ENCODE peak calls at places on chromosomes 2 and 18, in four cellular contexts. I, J, Q and S are unnamed samples.

GRCh38 chr18:37160038-37160745 is 331.3 kb downstream of the KIAA1328 start:
- DNase-seq in I (no peak), J (no peak), Q (no peak), S (peak)

GRCh38 chr2:126856403-126856802 is 42.3 kb upstream of the TEX51 start:
- DNase-seq in I (no peak), J (no peak), Q (no peak), S (no peak)

GRCh38 chr2:61016392-61017002 is 1.0 kb upstream of the PEX13 start:
- DNase-seq in I (peak), J (no peak), Q (no peak), S (no peak)

GRCh38 chr18:55189972-55190371 is 230.7 kb upstream of the CCDC68 start:
- DNase-seq in I (no peak), J (peak), Q (no peak), S (peak)

GRCh38 chr2:222024934-222025890 is 273.6 kb downstream of the PAX3 start:
- DNase-seq in I (peak), J (peak), Q (no peak), S (peak)

GRCh38 chr2:217277646-217278048 is 417.8 kb upstream of the TNP1 start:
- DNase-seq in I (no peak), J (no peak), Q (no peak), S (no peak)

GRCh38 chr2:173496746-173497145 is 142.1 kb downstream of the CDCA7 start:
- DNase-seq in I (no peak), J (no peak), Q (no peak), S (no peak)

GRCh38 chr2:65452150-65452895 is 19.9 kb upstream of the SPRED2 start:
- DNase-seq in I (no peak), J (no peak), Q (no peak), S (no peak)

GRCh38 chr18:48031011-48031480 is 100.6 kb upstream of the SMAD2 start:
- DNase-seq in I (peak), J (peak), Q (peak), S (peak)

GRCh38 chr2:105490204-105490603 is 91.4 kb upstream of the FHL2 start:
- DNase-seq in I (no peak), J (no peak), Q (no peak), S (no peak)

GRCh38 chr2:99285521-99285920 is 15.5 kb downstream of the LYG1 start:
- DNase-seq in I (no peak), J (no peak), Q (no peak), S (no peak)

DNA sequence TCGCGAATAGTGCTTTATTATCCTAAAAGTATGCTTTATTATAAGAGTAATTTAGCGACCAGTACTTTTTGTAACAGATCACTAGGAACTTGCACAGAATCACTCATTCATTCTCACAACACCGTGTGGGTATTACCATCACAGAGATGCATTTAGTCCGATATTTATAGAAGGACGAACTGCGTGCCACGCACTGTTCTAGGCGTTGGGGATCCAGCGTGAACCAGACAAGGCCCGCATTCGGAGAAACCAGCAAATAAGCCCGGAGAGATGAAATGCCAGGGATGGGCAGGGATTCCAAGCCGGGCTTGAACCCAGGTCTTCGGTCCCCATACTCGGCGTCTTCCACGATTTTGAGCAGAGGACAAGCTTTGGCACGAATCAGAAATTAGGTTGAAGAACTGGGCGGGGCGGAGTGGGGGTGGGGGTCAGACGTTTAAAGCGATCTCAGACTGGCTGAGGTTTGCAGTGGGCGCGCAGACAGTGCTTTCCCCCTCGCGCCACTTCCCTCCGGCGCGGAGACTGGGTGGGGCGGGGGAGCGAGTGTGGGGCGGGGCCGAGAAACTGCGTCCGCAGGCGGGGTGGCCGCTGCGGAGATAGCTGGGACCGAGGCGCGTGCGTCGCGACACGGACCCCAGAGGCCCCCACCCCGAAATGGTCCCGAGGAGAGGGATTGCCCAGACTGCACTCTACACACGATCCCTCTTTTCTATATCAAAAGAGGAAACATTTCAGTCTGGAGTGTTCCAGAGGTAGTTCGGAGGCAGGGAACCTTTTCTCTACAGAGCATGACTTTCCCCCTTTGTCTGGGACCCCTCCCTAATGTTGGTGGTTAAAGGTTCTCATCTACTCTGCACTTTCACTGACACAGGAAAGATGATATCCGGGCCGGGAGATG is 1.1 kb upstream of the CXCR4 start:
- DNase-seq in I (peak), J (peak), Q (peak), S (no peak)
- H3K9ac ChIP-seq in I (no peak), J (peak), Q (peak), S (peak)

DNA sequence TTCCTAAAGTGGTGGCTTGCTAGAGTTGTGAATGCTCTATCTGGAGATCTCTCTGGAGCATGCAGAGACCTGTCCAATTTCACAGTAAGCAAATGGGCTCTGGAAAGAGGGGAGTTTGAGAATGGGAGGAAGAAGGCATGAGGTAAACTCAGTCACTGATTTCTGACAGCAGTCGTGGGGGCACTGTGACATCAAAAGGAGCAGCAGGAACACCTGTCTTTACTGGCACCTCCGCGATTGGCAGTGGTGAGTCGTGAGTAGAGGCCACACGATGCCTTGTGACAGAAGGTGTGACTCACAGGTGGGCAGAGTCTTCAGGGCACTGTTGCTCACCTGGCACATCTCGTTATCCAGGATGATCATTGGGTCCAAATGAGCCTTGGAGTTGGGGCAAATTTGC is 38.8 kb upstream of the CAVIN2 start:
- DNase-seq in I (no peak), J (no peak), Q (no peak), S (no peak)
- H3K9ac ChIP-seq in I (no peak), J (no peak), Q (no peak), S (no peak)

GRCh38 chr2:675460-675859 is 1.7 kb downstream of the TMEM18 start:
- DNase-seq in I (no peak), J (no peak), Q (no peak), S (no peak)

GRCh38 chr2:676647-677055 is 555 bp downstream of the TMEM18 start:
- DNase-seq in I (peak), J (peak), Q (peak), S (peak)

GRCh38 chr2:675051-675450 is 2.2 kb downstream of the TMEM18 start:
- DNase-seq in I (no peak), J (no peak), Q (no peak), S (no peak)

GRCh38 chr2:677056-677949 is at the start of gene TMEM18:
- DNase-seq in I (peak), J (peak), Q (no peak), S (peak)

GRCh38 chr2:675982-676646 is 1.1 kb downstream of the TMEM18 start:
- DNase-seq in I (peak), J (no peak), Q (peak), S (peak)
- H3K9ac ChIP-seq in I (peak), J (peak), Q (no peak), S (peak)

DNA sequence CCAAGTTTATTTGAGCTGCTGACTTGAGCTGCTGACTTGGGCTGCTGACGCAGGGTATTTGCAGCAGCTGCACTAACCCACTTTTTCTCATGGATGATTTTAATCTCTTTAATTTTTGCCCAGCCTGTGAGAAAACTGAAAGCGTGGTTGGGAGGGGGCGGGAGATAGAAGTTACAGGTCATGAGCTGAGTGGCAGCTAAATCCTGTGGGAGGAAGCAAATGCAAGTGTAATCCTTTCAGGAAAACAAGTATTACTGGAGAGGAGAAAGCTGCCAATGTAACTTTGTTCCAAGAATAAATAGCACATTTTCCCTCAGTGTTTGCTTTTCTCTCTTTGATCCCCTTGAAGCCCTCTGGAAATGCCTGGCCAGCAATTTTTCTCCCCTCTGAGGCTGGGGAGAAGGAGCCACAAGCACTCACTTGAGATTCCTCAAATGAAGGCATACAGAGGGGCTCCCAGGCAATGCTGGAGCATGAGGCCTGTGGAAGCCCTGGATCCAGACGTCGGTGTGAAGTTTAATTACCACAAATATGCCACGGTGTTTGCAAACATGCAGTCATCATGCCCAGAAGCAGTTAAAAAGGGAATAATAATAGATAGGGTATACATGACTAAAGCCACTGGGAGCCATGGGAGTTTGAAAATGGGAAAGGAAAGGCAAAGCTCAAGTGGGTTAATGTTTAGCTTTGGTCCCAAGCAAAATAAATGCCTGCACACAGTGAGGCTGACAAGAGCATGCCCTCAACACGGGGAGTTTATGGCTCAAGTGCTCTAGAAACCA is 10.4 kb upstream of the EVA1A start:
- DNase-seq in I (no peak), J (no peak), Q (no peak), S (no peak)
- H3K9ac ChIP-seq in I (no peak), J (no peak), Q (peak), S (no peak)

GRCh38 chr2:241804326-241805276 is 4.4 kb upstream of the NEU4 start:
- DNase-seq in I (peak), J (no peak), Q (peak), S (no peak)
- H3K9ac ChIP-seq in I (no peak), J (no peak), Q (no peak), S (peak)

GRCh38 chr2:169999041-169999440 is 171.8 kb downstream of the UBR3 start:
- DNase-seq in I (peak), J (no peak), Q (no peak), S (no peak)

GRCh38 chr2:169997140-169997887 is 170.1 kb downstream of the UBR3 start:
- DNase-seq in I (no peak), J (no peak), Q (peak), S (no peak)

GRCh38 chr2:169994782-169995181 is 167.5 kb downstream of the UBR3 start:
- DNase-seq in I (no peak), J (no peak), Q (no peak), S (no peak)
- H3K9ac ChIP-seq in I (no peak), J (no peak), Q (no peak), S (no peak)

DNA sequence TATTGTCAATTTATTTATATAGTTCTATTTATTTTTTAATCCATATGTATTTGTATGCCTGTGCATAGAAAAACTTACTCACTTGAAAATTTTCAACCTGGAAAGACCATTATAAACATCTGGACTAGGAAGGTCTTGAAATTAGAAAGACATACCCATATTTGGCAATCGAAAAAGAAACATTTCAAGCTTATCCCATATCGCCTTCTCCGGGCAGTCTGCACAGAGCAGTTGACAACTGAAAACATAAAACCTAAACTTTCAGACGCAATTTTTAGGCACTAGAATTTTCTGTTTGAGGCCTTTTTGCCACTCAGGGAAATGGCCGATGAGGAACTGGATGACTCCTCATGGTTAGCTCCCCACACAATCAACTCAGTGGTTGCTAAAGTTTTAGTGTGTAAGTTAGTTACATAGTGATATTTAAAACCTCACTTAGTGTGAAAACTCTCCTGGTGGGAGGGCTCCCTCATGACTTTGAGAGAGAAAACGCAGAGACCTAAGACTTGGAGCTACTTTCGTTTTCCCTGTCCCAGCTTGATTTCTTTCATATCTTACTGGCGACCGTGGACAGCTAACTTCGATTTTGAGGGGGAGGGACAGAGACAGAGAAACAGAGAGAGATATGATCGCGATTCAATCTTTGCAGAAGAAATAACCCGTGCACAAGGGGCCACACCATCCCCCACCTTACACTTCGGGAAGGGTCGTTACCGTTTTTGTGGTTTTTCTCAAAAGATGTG is 3.2 kb upstream of the HOXD12 start:
- DNase-seq in I (no peak), J (no peak), Q (no peak), S (no peak)
- H3K9ac ChIP-seq in I (no peak), J (no peak), Q (no peak), S (peak)

GRCh38 chr2:209900638-209901037 is 101.8 kb upstream of the RPE start:
- DNase-seq in I (no peak), J (no peak), Q (no peak), S (no peak)

GRCh38 chr2:209901187-209901586 is 101.3 kb upstream of the RPE start:
- DNase-seq in I (no peak), J (no peak), Q (no peak), S (no peak)
- H3K9ac ChIP-seq in I (no peak), J (no peak), Q (no peak), S (no peak)